ENCODE peak calls at places on chromosomes 6 and 20, in ten cellular contexts. H is brain microvascular endothelial cell, L is mucosa of descending colon, R is osteoblast, C is hepatocyte, A is fibroblast of the aortic adventitia, V is dorsolateral prefrontal cortex, D is heart right ventricle, I is A549, Z is uterus. P is an unnamed sample.

GRCh38 chr20:16258766-16259165 is 314.5 kb downstream of the KIF16B start:
- DNase-seq in V (no peak), D (no peak), H (no peak), L (no peak), Z (no peak), A (no peak), C (no peak), I (no peak), R (no peak), P (no peak)

GRCh38 chr6:75397806-75398465 is 95.7 kb downstream of the FILIP1 start:
- DNase-seq in R (peak), A (no peak), V (no peak), H (no peak), I (no peak), Z (no peak), C (no peak), D (no peak), L (no peak), P (no peak)

GRCh38 chr20:57570145-57570850 is 9.4 kb downstream of the PCK1 start:
- DNase-seq in D (no peak), R (peak), C (no peak), L (no peak), H (no peak), Z (no peak), V (no peak), I (no peak), A (no peak), P (no peak)

GRCh38 chr6:51843470-51844390 is 243.7 kb downstream of the PKHD1 start:
- DNase-seq in L (no peak), A (no peak), R (no peak), D (no peak), V (no peak), C (no peak), I (no peak), H (no peak), Z (no peak), P (no peak)

GRCh38 chr6:7101290-7101689 is 6.5 kb upstream of the RREB1 start:
- DNase-seq in L (no peak), V (no peak), R (no peak), D (no peak), H (no peak), C (no peak), I (no peak), A (no peak), Z (no peak), P (peak)

GRCh38 chr20:34311118-34312023 is 8.2 kb upstream of the AHCY start:
- DNase-seq in H (no peak), I (no peak), C (peak), V (no peak), L (peak), R (peak), Z (no peak), D (no peak), A (no peak), P (peak)

GRCh38 chr20:5949943-5950270 is 426 bp downstream of the TRMT6 start:
- DNase-seq in C (no peak), V (no peak), R (peak), A (no peak), I (peak), Z (no peak), D (no peak), L (no peak), H (no peak), P (no peak)

GRCh38 chr20:10661261-10661660 is 12.5 kb downstream of the JAG1 start:
- DNase-seq in L (no peak), A (no peak), C (no peak), D (no peak), V (no peak), H (no peak), Z (peak), R (no peak), I (no peak), P (no peak)

GRCh38 chr20:49916146-49917002 is 1.0 kb upstream of the SPATA2 start:
- DNase-seq in I (peak), R (peak), V (no peak), C (peak), Z (no peak), L (peak), D (no peak), A (no peak), H (no peak), P (no peak)

GRCh38 chr20:31454374-31454773 is 13.9 kb downstream of the DEFB123 start:
- DNase-seq in V (no peak), R (no peak), H (no peak), I (no peak), L (no peak), D (no peak), Z (no peak), A (no peak), C (no peak), P (no peak)

GRCh38 chr6:33904050-33904827 is 100.4 kb upstream of the MLN start:
- DNase-seq in L (peak), A (no peak), I (no peak), R (no peak), Z (no peak), D (peak), C (no peak), H (no peak), V (no peak), P (peak)

GRCh38 chr20:8073024-8073832 is 53.7 kb upstream of the TMX4 start:
- DNase-seq in A (peak), I (no peak), R (no peak), Z (no peak), H (peak), D (no peak), L (no peak), C (peak), V (no peak), P (no peak)

GRCh38 chr6:40528051-40528450 is 59.1 kb downstream of the LRFN2 start:
- DNase-seq in H (no peak), L (no peak), D (no peak), R (no peak), A (no peak), Z (no peak), C (peak), V (no peak), I (no peak), P (no peak)

GRCh38 chr20:38825901-38826625 is 20.6 kb downstream of the PPP1R16B start:
- DNase-seq in Z (no peak), I (peak), C (peak), D (no peak), V (no peak), A (peak), H (peak), R (peak), L (no peak), P (peak)

GRCh38 chr6:37303891-37304503 is 46.1 kb upstream of the TMEM217 start:
- DNase-seq in R (peak), V (no peak), Z (no peak), A (peak), L (no peak), D (no peak), I (peak), H (peak), C (peak), P (peak)

GRCh38 chr20:52461602-52462001 is 270.0 kb upstream of the ZFP64 start:
- DNase-seq in H (no peak), A (no peak), R (no peak), Z (no peak), L (no peak), V (no peak), I (no peak), C (no peak), D (no peak), P (no peak)

GRCh38 chr6:130202782-130203181 is 20.0 kb downstream of the SAMD3 start:
- DNase-seq in C (no peak), R (no peak), H (no peak), I (no peak), Z (no peak), A (no peak), L (no peak), D (no peak), V (no peak), P (no peak)

GRCh38 chr6:142566628-142567396 is 265.0 kb downstream of the ADGRG6 start:
- DNase-seq in I (peak), Z (no peak), R (peak), H (peak), C (peak), D (no peak), V (no peak), A (peak), L (no peak), P (peak)

GRCh38 chr20:51695574-51696303 is 72.5 kb downstream of the ATP9A start:
- DNase-seq in L (no peak), V (no peak), C (peak), R (peak), A (peak), H (peak), Z (no peak), D (no peak), I (peak), P (no peak)

GRCh38 chr6:134706806-134707205 is 243.1 kb downstream of the ALDH8A1 start:
- DNase-seq in A (peak), D (no peak), C (no peak), L (no peak), V (no peak), R (peak), I (no peak), Z (no peak), H (no peak), P (no peak)

GRCh38 chr6:97215157-97215769 is 67.8 kb downstream of the MMS22L start:
- DNase-seq in R (peak), C (peak), H (peak), L (no peak), D (no peak), I (peak), Z (no peak), A (peak), V (peak), P (peak)

GRCh38 chr20:34043025-34043424 is 49.3 kb downstream of the RALY start:
- DNase-seq in H (no peak), D (no peak), Z (no peak), R (no peak), C (no peak), L (no peak), V (no peak), A (no peak), I (no peak), P (no peak)

GRCh38 chr6:81562169-81562568 is 190.3 kb downstream of the TENT5A start:
- DNase-seq in H (peak), R (peak), A (peak), V (no peak), Z (peak), D (no peak), C (peak), L (no peak), I (peak), P (no peak)

DNA sequence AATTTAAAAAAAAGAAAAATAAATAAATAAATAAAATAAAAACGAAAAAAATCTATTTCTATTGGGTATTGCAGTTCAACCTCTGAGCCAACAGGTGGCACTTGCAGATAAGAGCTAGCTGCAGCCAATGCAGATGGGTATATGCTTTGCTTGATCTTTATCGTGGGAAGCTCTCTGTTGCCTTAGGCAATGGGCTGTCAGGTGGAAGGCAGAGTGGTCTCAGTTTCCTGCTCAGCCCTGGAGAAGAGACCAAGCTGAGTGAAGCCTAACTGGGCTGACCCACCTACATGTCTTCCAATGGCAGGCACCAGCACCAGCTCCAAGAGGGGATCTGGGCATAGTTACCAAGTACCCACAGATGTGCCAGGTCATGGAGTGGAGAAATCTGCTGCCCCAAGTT is 95.0 kb downstream of the AK9 start:
- DNase-seq in Z (no peak), H (peak), I (no peak), A (peak), D (no peak), L (no peak), V (no peak), C (peak), R (no peak), P (no peak)
- TF ChIP-seq CTCF in Z (no peak), H (peak), I (no peak), A (peak), D (no peak), L (no peak), V (no peak), C (peak), R (peak), P (peak)

DNA sequence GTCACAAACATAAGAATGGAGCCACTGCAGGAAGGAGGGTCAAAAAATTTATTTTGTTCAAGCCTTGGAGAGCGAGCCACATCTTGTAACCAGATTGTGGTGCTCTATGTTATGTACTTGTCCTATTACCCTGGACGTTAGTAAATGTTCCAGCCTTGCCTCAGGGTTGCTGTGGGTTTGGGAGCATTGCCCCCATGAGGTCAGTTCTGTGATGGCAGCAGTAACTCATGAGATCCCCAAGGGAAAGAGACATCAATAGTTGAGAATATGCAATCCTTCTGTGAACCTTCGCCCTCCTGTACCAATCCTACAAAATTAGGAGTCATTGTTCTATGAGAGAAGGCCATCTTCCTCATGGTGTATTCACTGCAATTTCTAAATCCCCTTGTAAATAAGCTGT is 16.4 kb upstream of the CFAP206 start:
- DNase-seq in L (no peak), H (peak), A (peak), R (no peak), Z (no peak), I (peak), C (peak), V (no peak), D (no peak), P (peak)
- TF ChIP-seq CTCF in L (peak), H (peak), A (peak), R (peak), Z (no peak), I (peak), C (peak), V (no peak), D (no peak), P (peak)

DNA sequence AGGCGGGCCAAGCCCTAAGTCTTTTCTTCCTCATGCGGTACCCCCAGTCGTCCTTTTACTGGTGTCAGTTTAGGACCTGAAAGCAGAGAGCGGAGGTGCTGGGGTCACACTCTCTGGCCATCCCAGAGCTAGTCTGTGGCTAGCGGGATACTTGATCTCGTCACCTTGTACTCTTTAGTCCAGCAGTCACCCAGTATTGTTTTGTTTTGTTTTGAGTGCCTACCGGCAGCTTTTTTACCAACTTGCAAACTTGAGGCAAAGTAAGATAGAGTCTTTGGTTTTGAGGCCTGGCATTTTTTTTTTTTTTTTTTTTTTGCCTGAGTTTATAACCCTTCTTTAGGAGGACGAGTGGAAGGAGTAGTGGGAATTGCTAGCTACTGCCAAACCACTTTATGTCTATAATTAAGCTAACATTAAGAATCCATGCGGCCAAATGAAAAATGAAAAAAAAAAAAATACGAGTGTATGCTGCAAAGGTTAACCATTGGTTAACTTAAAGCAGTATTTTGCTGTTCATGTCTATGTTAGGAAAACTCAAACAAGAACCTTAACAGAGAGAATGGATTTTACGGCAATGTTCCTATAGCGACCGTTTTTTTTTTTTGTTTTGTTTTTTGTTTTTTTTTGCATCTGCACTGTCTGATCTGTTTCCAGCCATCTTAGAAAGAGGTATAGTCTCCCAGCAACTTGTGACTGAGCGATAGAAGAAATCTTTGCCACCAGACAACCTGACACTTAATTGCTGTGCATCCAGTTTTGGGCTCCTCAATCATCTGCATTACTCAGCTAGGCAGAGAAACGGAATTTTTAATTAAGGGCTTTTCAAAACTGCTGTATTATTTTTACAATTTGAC is 56.8 kb downstream of the FAM217A start:
- DNase-seq in R (no peak), Z (no peak), I (no peak), L (no peak), D (no peak), V (no peak), C (no peak), A (peak), H (no peak), P (no peak)
- TF ChIP-seq CTCF in R (no peak), Z (no peak), I (no peak), L (no peak), D (no peak), V (no peak), C (no peak), A (no peak), H (no peak), P (no peak)

GRCh38 chr6:157905590-157906337 is 75.9 kb upstream of the SYNJ2 start:
- DNase-seq in D (no peak), H (no peak), Z (no peak), L (no peak), A (no peak), I (peak), C (no peak), V (no peak), R (no peak), P (no peak)
- TF ChIP-seq CTCF in D (no peak), H (peak), Z (no peak), L (no peak), A (peak), I (no peak), C (no peak), V (no peak), R (peak), P (no peak)

P was measured in nephron progenitor cell.